ENCODE peak calls at places on chromosomes 5 and 9, in five cellular contexts. Z is AG10803, S is psoas muscle, J is GM10248, P is lower leg skin. U is an unnamed sample.

GRCh38 chr5:179411161-179411841 is 66.0 kb upstream of the ADAMTS2 start:
- DNase-seq in S (no peak), P (no peak), J (no peak), Z (no peak), U (no peak)

GRCh38 chr9:90966475-90967150 is 165.0 kb downstream of the SYK start:
- DNase-seq in S (no peak), J (no peak), P (no peak), Z (peak; percentile 58), U (no peak)

GRCh38 chr5:175887463-175887862 is 16.1 kb downstream of the CPLX2 start:
- DNase-seq in J (no peak), Z (no peak), S (no peak), P (no peak), U (no peak)

GRCh38 chr9:110133608-110134214 is 74.2 kb downstream of the C9orf152 start:
- DNase-seq in Z (peak; percentile 25), P (no peak), S (no peak), J (no peak), U (no peak)

GRCh38 chr5:168227001-168227400 is 64.4 kb upstream of the WWC1 start:
- DNase-seq in P (no peak), S (no peak), Z (no peak), J (no peak), U (no peak)

GRCh38 chr5:14413331-14413750 is 168.3 kb upstream of the OTULINL start:
- DNase-seq in P (no peak), J (no peak), Z (no peak), S (no peak), U (no peak)

GRCh38 chr9:115944166-115944948 is 209.2 kb upstream of the PAPPA start:
- DNase-seq in P (peak; percentile 81), S (peak; percentile 89), J (no peak), Z (peak; percentile 100), U (peak; percentile 66)

GRCh38 chr9:16138561-16138960 is 585.7 kb downstream of the CCDC171 start:
- DNase-seq in Z (no peak), P (no peak), J (no peak), S (no peak), U (no peak)

GRCh38 chr9:26949604-26950003 is 2.6 kb upstream of the PLAA start:
- DNase-seq in S (no peak), P (no peak), Z (no peak), J (no peak), U (no peak)

GRCh38 chr5:38500861-38501260 is 55.6 kb downstream of the LIFR start:
- DNase-seq in J (no peak), P (no peak), S (no peak), Z (peak; percentile 62), U (no peak)

GRCh38 chr5:157865844-157866243 is 6.9 kb upstream of the CLINT1 start:
- DNase-seq in Z (peak; percentile 11), J (no peak), S (no peak), P (no peak), U (no peak)

GRCh38 chr5:74040065-74040551 is 414.1 kb downstream of the ARHGEF28 start:
- DNase-seq in S (no peak), J (no peak), Z (peak; percentile 81), P (no peak), U (no peak)

GRCh38 chr5:16891043-16891442 is 45.0 kb downstream of the MYO10 start:
- DNase-seq in J (no peak), S (no peak), Z (no peak), P (no peak), U (no peak)

GRCh38 chr5:78482948-78483347 is 122.5 kb downstream of the SCAMP1 start:
- DNase-seq in J (no peak), S (no peak), P (no peak), Z (no peak), U (peak; percentile 32)

GRCh38 chr9:23693374-23693773 is 132.7 kb downstream of the ELAVL2 start:
- DNase-seq in S (no peak), P (no peak), J (no peak), Z (no peak), U (no peak)

GRCh38 chr5:82855893-82856292 is 221.3 kb downstream of the TMEM167A start:
- DNase-seq in J (no peak), P (no peak), Z (no peak), S (no peak), U (no peak)

GRCh38 chr5:1542011-1542410 is 18.3 kb upstream of the LPCAT1 start:
- DNase-seq in J (no peak), P (no peak), S (no peak), Z (peak; percentile 47), U (no peak)

GRCh38 chr9:27499481-27499880 is 24.6 kb upstream of the IFNK start:
- DNase-seq in P (no peak), Z (peak; percentile 21), J (no peak), S (no peak), U (no peak)

GRCh38 chr5:143880178-143880577 is 68.2 kb downstream of the HMHB1 start:
- DNase-seq in S (no peak), Z (no peak), P (no peak), J (no peak), U (peak; percentile 16)

GRCh38 chr5:82426419-82427154 is 148.4 kb upstream of the RPS23 start:
- DNase-seq in S (no peak), Z (no peak), J (no peak), P (no peak), U (no peak)

GRCh38 chr9:36092509-36093215 is 43.9 kb upstream of the GLIPR2 start:
- DNase-seq in J (peak; percentile 62), S (no peak), Z (no peak), P (no peak), U (no peak)

GRCh38 chr9:127866535-127866934 is 10.9 kb downstream of the AK1 start:
- DNase-seq in S (no peak), Z (no peak), J (peak; percentile 72), P (no peak), U (no peak)

GRCh38 chr5:172498431-172499129 is 44.3 kb upstream of the SH3PXD2B start:
- DNase-seq in P (peak; percentile 2), Z (no peak), J (peak; percentile 1), S (no peak), U (no peak)

GRCh38 chr9:84668204-84669007 is 1.1 kb upstream of the NTRK2 start:
- DNase-seq in P (peak; percentile 46), J (peak; percentile 61), S (peak; percentile 74), Z (peak; percentile 42), U (peak; percentile 72)

GRCh38 chr5:57817001-57817453 is 334.4 kb upstream of the ACTBL2 start:
- DNase-seq in P (no peak), Z (no peak), J (no peak), S (no peak), U (no peak)

GRCh38 chr5:180785151-180785781 is 17.3 kb downstream of the MGAT1 start:
- DNase-seq in S (no peak), J (no peak), P (peak; percentile 16), Z (peak; percentile 82), U (peak; percentile 67)

GRCh38 chr5:139982975-139983240 is 60.2 kb downstream of the NRG2 start:
- DNase-seq in S (no peak), P (no peak), J (no peak), Z (peak; percentile 18), U (no peak)

GRCh38 chr9:92141144-92142129 is 26.2 kb upstream of the SPTLC1 start:
- DNase-seq in P (no peak), Z (peak; percentile 18), J (peak; percentile 41), S (no peak), U (peak; percentile 54)

GRCh38 chr5:72294473-72294872 is 25.6 kb downstream of the MRPS27 start:
- DNase-seq in J (no peak), Z (no peak), P (no peak), S (no peak), U (no peak)

GRCh38 chr9:97319380-97319779 is 11.9 kb downstream of the CCDC180 start:
- DNase-seq in Z (no peak), J (no peak), S (no peak), P (no peak), U (no peak)

GRCh38 chr9:97315550-97315949 is 8.1 kb downstream of the CCDC180 start:
- DNase-seq in Z (peak; percentile 40), P (no peak), J (no peak), S (no peak), U (no peak)

GRCh38 chr9:97318433-97318832 is 11.0 kb downstream of the CCDC180 start:
- DNase-seq in J (no peak), S (no peak), P (no peak), Z (no peak), U (no peak)

GRCh38 chr9:97314503-97314902 is 7.0 kb downstream of the CCDC180 start:
- DNase-seq in S (no peak), P (no peak), Z (no peak), J (no peak), U (no peak)

GRCh38 chr9:97316904-97317303 is 9.4 kb downstream of the CCDC180 start:
- DNase-seq in Z (no peak), S (no peak), P (no peak), J (no peak), U (no peak)
- TF ChIP-seq CTCF in Z (no peak), S (no peak), P (no peak), J (no peak), U (no peak)

GRCh38 chr5:7802855-7803254 is 48.1 kb downstream of the CFAP90 start:
- DNase-seq in J (no peak), S (no peak), P (peak; percentile 50), Z (peak; percentile 17), U (no peak)

GRCh38 chr5:7808998-7809397 is 41.9 kb downstream of the CFAP90 start:
- DNase-seq in Z (no peak), J (no peak), S (no peak), P (no peak), U (no peak)

GRCh38 chr5:7801898-7802614 is 48.9 kb downstream of the CFAP90 start:
- DNase-seq in S (no peak), Z (no peak), P (peak; percentile 74), J (no peak), U (no peak)

GRCh38 chr5:7805379-7805778 is 45.6 kb downstream of the CFAP90 start:
- DNase-seq in P (no peak), J (no peak), S (no peak), Z (no peak), U (no peak)
- TF ChIP-seq CTCF in P (no peak), J (peak; percentile 55), S (no peak), Z (no peak), U (no peak)

DNA sequence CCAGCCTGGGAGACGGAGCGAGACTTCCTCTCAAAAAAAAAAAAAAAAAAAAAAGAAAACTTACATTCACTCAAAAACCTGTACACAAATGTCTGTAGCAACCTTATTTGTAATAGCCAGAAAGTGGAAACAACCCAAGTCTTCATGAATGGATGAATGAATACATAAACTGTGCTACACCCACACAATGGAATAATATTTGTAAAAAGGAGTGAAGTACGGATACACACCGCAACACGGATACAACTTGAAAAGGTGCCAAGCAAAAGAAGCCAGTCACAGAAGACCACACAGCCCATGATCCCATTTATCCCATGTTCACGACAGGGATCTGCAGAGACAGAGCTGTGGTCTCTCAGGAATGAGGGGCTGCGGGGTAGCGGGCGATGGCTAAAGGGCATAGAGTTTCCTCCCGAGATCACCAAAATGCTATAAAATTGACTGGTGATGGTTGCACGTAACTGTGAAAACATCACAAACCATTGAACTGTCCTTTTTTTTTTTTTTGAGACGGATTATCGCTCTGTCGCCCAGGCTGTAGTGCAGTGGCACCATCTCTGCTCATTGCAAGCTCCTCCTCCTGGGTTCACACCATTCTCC is 76.2 kb upstream of the COL5A1 start:
- DNase-seq in P (no peak), Z (no peak), S (no peak), J (no peak), U (no peak)
- TF ChIP-seq CTCF in P (no peak), Z (no peak), S (no peak), J (no peak), U (no peak)

GRCh38 chr9:71819115-71819739 is 50.9 kb upstream of the CEMIP2 start:
- DNase-seq in J (no peak), Z (peak; percentile 39), S (no peak), P (peak; percentile 31), U (peak; percentile 43)
- TF ChIP-seq CTCF in J (peak; percentile 74), Z (peak; percentile 76), S (peak; percentile 77), P (no peak), U (peak; percentile 69)

U was measured in body of pancreas.